ENCODE peak calls at places on chromosomes 12 and 14, in ten cellular contexts. N is psoas muscle, F is choroid plexus epithelial cell, K is cardiac muscle cell, B is stomach, P is left ventricle myocardium inferior, H is left lung, L is GM12865, O is IMR-90, V is uterus. X is an unnamed sample.

GRCh38 chr12:95253386-95253785 is 35.8 kb downstream of the VEZT start:
- DNase-seq in N (no peak), K (no peak), B (no peak), H (no peak), P (no peak), O (no peak), L (no peak), F (no peak), V (no peak), X (no peak)

GRCh38 chr12:50257226-50258166 is 25.8 kb downstream of the LIMA1 start:
- DNase-seq in K (peak), F (peak), L (peak), P (no peak), V (peak), B (no peak), O (peak), H (no peak), N (no peak), X (no peak)

GRCh38 chr14:31992051-31992450 is 85.1 kb upstream of the ARHGAP5 start:
- DNase-seq in O (peak), F (peak), H (no peak), V (peak), B (no peak), K (no peak), L (no peak), P (no peak), N (no peak), X (peak)

GRCh38 chr14:78758333-78758732 is 588.2 kb downstream of the NRXN3 start:
- DNase-seq in B (no peak), P (no peak), K (peak), F (peak), V (no peak), H (no peak), L (peak), N (no peak), O (peak), X (no peak)

GRCh38 chr14:70771781-70772212 is 37.5 kb downstream of the MAP3K9 start:
- DNase-seq in L (no peak), P (no peak), F (peak), B (no peak), V (no peak), H (no peak), K (no peak), O (no peak), N (no peak), X (no peak)

GRCh38 chr14:36591482-36591881 is 9.1 kb upstream of the NKX2-8 start:
- DNase-seq in L (no peak), K (no peak), B (no peak), H (no peak), V (no peak), P (no peak), O (no peak), F (no peak), N (no peak), X (no peak)

GRCh38 chr12:123491056-123491455 is 33.1 kb downstream of the SNRNP35 start:
- DNase-seq in P (no peak), H (no peak), K (no peak), B (no peak), V (no peak), N (no peak), O (no peak), F (no peak), L (no peak), X (no peak)

GRCh38 chr12:111430418-111431353 is 25.0 kb downstream of the SH2B3 start:
- DNase-seq in O (no peak), P (no peak), K (no peak), H (no peak), B (no peak), F (no peak), N (no peak), L (peak), V (no peak), X (no peak)

GRCh38 chr12:113185180-113186032 is at the start of the genes DDX54 and RITA1:
- DNase-seq in P (peak), O (peak), N (peak), H (peak), L (peak), B (peak), K (peak), V (peak), F (peak), X (no peak)

GRCh38 chr14:91373591-91374245 is 43.9 kb downstream of the CCDC88C start:
- DNase-seq in P (no peak), O (no peak), H (no peak), F (no peak), N (no peak), V (no peak), B (no peak), L (peak), K (no peak), X (no peak)

GRCh38 chr12:132284618-132285310 is 44.6 kb downstream of the GALNT9 start:
- DNase-seq in N (no peak), O (no peak), V (no peak), H (no peak), K (no peak), P (no peak), B (no peak), L (no peak), F (no peak), X (peak)

GRCh38 chr12:14402697-14403096 is 37.2 kb downstream of the ATF7IP start:
- DNase-seq in H (no peak), N (no peak), L (no peak), V (no peak), K (no peak), B (no peak), P (no peak), F (no peak), O (no peak), X (no peak)

GRCh38 chr14:68811161-68811560 is 18.3 kb upstream of the ZFP36L1 start:
- DNase-seq in V (no peak), F (no peak), O (no peak), P (no peak), K (no peak), N (peak), B (no peak), H (peak), L (no peak), X (no peak)

GRCh38 chr12:53047221-53048032 is 2.4 kb upstream of the TNS2 start:
- DNase-seq in F (peak), H (peak), B (peak), L (peak), P (peak), N (peak), V (peak), O (peak), K (peak), X (no peak)

GRCh38 chr14:37241206-37241605 is 43.5 kb downstream of the MIPOL1 start:
- DNase-seq in V (no peak), H (no peak), K (no peak), N (no peak), B (no peak), P (no peak), L (no peak), O (no peak), F (no peak), X (no peak)

GRCh38 chr12:57240069-57240921 is 10.7 kb downstream of the STAC3 start:
- DNase-seq in H (no peak), N (peak), F (peak), O (peak), B (peak), L (peak), P (peak), K (peak), V (no peak), X (no peak)

GRCh38 chr12:86601550-86602308 is 345.5 kb upstream of the MGAT4C start:
- DNase-seq in L (no peak), P (no peak), B (no peak), O (no peak), V (no peak), K (no peak), N (peak), H (no peak), F (no peak), X (no peak)

GRCh38 chr12:29350080-29350479 is 30.9 kb downstream of the ERGIC2 start:
- DNase-seq in F (peak), L (no peak), V (no peak), K (peak), O (peak), H (no peak), B (no peak), N (no peak), P (no peak), X (peak)

GRCh38 chr14:33730163-33730562 is 220.7 kb downstream of the EGLN3 start:
- DNase-seq in F (no peak), O (no peak), N (no peak), P (no peak), L (no peak), V (no peak), H (no peak), K (no peak), B (no peak), X (no peak)

GRCh38 chr12:49984476-49984890 is 11.7 kb downstream of the AQP6 start:
- DNase-seq in V (no peak), F (peak), L (no peak), O (no peak), P (no peak), K (no peak), H (no peak), N (no peak), B (no peak), X (no peak)

GRCh38 chr12:121626853-121627623 is 708 bp downstream of the ORAI1 start:
- DNase-seq in F (peak), B (peak), N (peak), V (peak), P (peak), L (peak), H (peak), O (peak), K (peak), X (no peak)

GRCh38 chr12:121390856-121391255 is 9.1 kb upstream of the RNF34 start:
- DNase-seq in H (no peak), P (no peak), F (no peak), K (no peak), V (no peak), O (no peak), N (no peak), B (no peak), L (no peak), X (peak)

GRCh38 chr12:112386726-112387125 is 4.5 kb upstream of the HECTD4 start:
- DNase-seq in K (no peak), V (no peak), O (peak), L (no peak), N (peak), B (no peak), P (no peak), H (no peak), F (peak), X (no peak)

GRCh38 chr12:14769837-14770494 is 33.3 kb downstream of the WBP11 start:
- DNase-seq in H (peak), L (peak), P (peak), V (peak), O (peak), B (peak), N (peak), K (peak), F (peak), X (no peak)

GRCh38 chr12:124884587-124885438 is 21.1 kb upstream of the SCARB1 start:
- DNase-seq in B (peak), V (no peak), P (no peak), F (no peak), H (no peak), N (no peak), L (peak), K (no peak), O (no peak), X (no peak)

GRCh38 chr12:96578526-96579125 is 89.2 kb downstream of the CFAP54 start:
- DNase-seq in N (no peak), B (no peak), L (peak), K (peak), V (no peak), F (peak), O (peak), H (no peak), P (no peak), X (no peak)

GRCh38 chr14:22474730-22475351 is 114.2 kb downstream of the DAD1 start:
- DNase-seq in H (no peak), O (peak), V (no peak), B (no peak), L (no peak), P (no peak), K (no peak), F (peak), N (no peak), X (no peak)

GRCh38 chr14:58572092-58572853 is 65.5 kb upstream of the DACT1 start:
- DNase-seq in H (no peak), K (peak), O (peak), V (no peak), L (no peak), P (no peak), N (no peak), B (no peak), F (peak), X (no peak)

GRCh38 chr12:50991296-50991695 is 34.9 kb downstream of the SLC11A2 start:
- DNase-seq in L (peak), P (no peak), H (no peak), B (no peak), K (no peak), N (no peak), F (no peak), O (no peak), V (no peak), X (no peak)

GRCh38 chr14:100213587-100213955 is 25.4 kb upstream of the YY1 start:
- DNase-seq in F (no peak), O (no peak), K (no peak), B (no peak), L (no peak), P (no peak), N (no peak), V (no peak), H (peak), X (no peak)

GRCh38 chr14:72416892-72417291 is 477.0 kb downstream of the DPF3 start:
- DNase-seq in V (no peak), B (no peak), P (no peak), H (no peak), K (no peak), N (no peak), F (no peak), L (peak), O (no peak), X (no peak)
- TF ChIP-seq CTCF in V (no peak), B (no peak), P (peak), H (no peak), K (no peak), N (no peak), F (no peak), L (peak), O (no peak), X (no peak)

GRCh38 chr14:87643005-87643404 is 350.0 kb downstream of the GALC start:
- DNase-seq in K (peak), O (no peak), L (no peak), H (no peak), F (no peak), B (no peak), N (no peak), V (peak), P (no peak), X (no peak)
- TF ChIP-seq CTCF in K (no peak), O (no peak), L (no peak), H (no peak), F (no peak), B (no peak), N (no peak), V (no peak), P (no peak), X (no peak)

GRCh38 chr12:82687020-82687951 is 580 bp downstream of the TMTC2 start:
- DNase-seq in V (peak), L (peak), B (peak), H (peak), P (peak), N (peak), K (peak), F (peak), O (peak), X (no peak)

GRCh38 chr12:82685721-82686222 is 934 bp upstream of the TMTC2 start:
- DNase-seq in O (peak), N (peak), V (peak), K (peak), H (peak), F (peak), P (peak), B (peak), L (peak), X (peak)

GRCh38 chr12:82686223-82687019 is at the start of gene TMTC2:
- DNase-seq in K (peak), F (peak), N (peak), L (peak), B (peak), O (peak), V (peak), P (peak), H (peak), X (peak)

GRCh38 chr12:82688619-82689018 is 1.9 kb downstream of the TMTC2 start:
- DNase-seq in B (no peak), N (no peak), V (no peak), H (no peak), F (no peak), P (no peak), L (no peak), O (no peak), K (no peak), X (no peak)

GRCh38 chr12:82688035-82688501 is 1.4 kb downstream of the TMTC2 start:
- DNase-seq in O (no peak), B (no peak), K (no peak), P (no peak), F (peak), V (no peak), L (peak), N (no peak), H (no peak), X (no peak)
- TF ChIP-seq CTCF in O (no peak), B (no peak), K (peak), P (no peak), F (peak), V (no peak), L (no peak), N (no peak), H (no peak), X (no peak)

GRCh38 chr12:116202940-116203339 is 74.6 kb downstream of the MED13L start:
- DNase-seq in V (no peak), H (no peak), P (no peak), B (no peak), L (no peak), K (no peak), O (peak), F (peak), N (no peak), X (no peak)
- TF ChIP-seq CTCF in V (no peak), H (no peak), P (no peak), B (no peak), L (no peak), K (no peak), O (peak), F (peak), N (peak), X (peak)

GRCh38 chr12:24778486-24779304 is 170.2 kb downstream of the BCAT1 start:
- DNase-seq in N (no peak), F (peak), L (peak), K (peak), B (no peak), V (no peak), P (no peak), H (no peak), O (peak), X (no peak)
- TF ChIP-seq CTCF in N (peak), F (peak), L (peak), K (peak), B (no peak), V (no peak), P (peak), H (peak), O (peak), X (peak)

GRCh38 chr12:104177663-104178501 is 37.7 kb upstream of the TXNRD1 start:
- DNase-seq in L (no peak), B (peak), N (peak), O (peak), F (peak), P (peak), V (peak), H (peak), K (no peak), X (no peak)
- TF ChIP-seq CTCF in L (peak), B (no peak), N (no peak), O (peak), F (peak), P (no peak), V (peak), H (no peak), K (peak), X (peak)

GRCh38 chr14:94598816-94599655 is 13.2 kb upstream of the SERPINA3 start:
- DNase-seq in N (peak), B (peak), P (peak), V (peak), O (peak), F (peak), K (no peak), L (no peak), H (peak), X (peak)
- TF ChIP-seq CTCF in N (no peak), B (no peak), P (no peak), V (no peak), O (no peak), F (peak), K (peak), L (no peak), H (no peak), X (peak)

GRCh38 chr14:83297361-83297760 is 1763.7 kb upstream of the SEL1L start:
- DNase-seq in B (no peak), O (no peak), F (no peak), L (no peak), V (no peak), H (no peak), P (no peak), K (no peak), N (no peak), X (no peak)

GRCh38 chr14:83294941-83295340 is 1761.3 kb upstream of the SEL1L start:
- DNase-seq in F (peak), P (no peak), K (no peak), N (no peak), L (no peak), V (no peak), H (no peak), B (no peak), O (peak), X (no peak)

DNA sequence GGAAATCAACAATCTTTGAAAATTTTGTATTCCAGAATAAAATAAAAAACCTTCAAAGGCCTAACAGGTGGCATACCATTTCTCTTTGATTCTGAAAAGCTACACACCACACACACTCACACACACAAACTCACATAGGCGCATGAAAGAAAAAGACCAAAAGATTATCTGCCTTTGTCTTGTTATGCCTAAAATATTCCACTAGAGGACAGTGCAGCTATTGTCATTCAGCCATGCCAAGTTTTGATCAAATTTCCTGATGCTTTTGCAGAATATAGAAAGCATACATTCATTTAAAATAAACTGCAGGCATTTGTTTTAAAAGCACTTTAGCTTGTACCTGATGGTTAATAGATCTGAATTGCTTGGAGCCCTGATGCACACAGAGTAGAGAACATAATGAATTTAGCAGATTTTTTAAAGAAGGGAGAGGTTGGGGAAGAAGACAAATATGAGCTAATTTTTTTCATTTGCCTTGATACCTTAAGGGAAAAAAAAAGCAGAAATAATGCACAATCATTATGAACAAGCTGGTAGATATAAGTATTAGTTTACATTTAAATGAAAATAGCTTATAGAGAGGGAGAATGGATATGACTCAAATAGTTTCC is 1766.9 kb upstream of the SEL1L start:
- DNase-seq in F (peak), L (peak), P (no peak), K (peak), H (no peak), N (no peak), B (no peak), O (peak), V (no peak), X (no peak)
- TF ChIP-seq CTCF in F (peak), L (peak), P (peak), K (peak), H (peak), N (peak), B (peak), O (peak), V (peak), X (no peak)